ENCODE peak calls at places on chromosomes 5 and 9, in six cellular contexts. One of them, this sample, is unnamed.

GRCh38 chr5:124745367-124746251 is 830 bp downstream of the ZNF608 start:
- DNase-seq in B cell: no peak
- DNase-seq in pons: peak; percentile 75
- DNase-seq in breast epithelium: peak; percentile 35
- DNase-seq in kidney: no peak
- DNase-seq in CD8-positive, alpha-beta T cell: no peak
- DNase-seq in this sample: no peak

GRCh38 chr5:25345240-25345771 is 700.5 kb upstream of the CDH10 start:
- DNase-seq in pons: no peak
- DNase-seq in kidney: no peak
- DNase-seq in breast epithelium: no peak
- DNase-seq in B cell: no peak
- DNase-seq in CD8-positive, alpha-beta T cell: no peak
- DNase-seq in this sample: no peak

GRCh38 chr5:34626751-34627150 is 29.4 kb upstream of the RAI14 start:
- DNase-seq in CD8-positive, alpha-beta T cell: no peak
- DNase-seq in breast epithelium: no peak
- DNase-seq in pons: no peak
- DNase-seq in kidney: no peak
- DNase-seq in B cell: no peak
- DNase-seq in this sample: no peak

GRCh38 chr9:81825831-81826540 is 102.2 kb upstream of the SPATA31D4 start:
- DNase-seq in pons: no peak
- DNase-seq in CD8-positive, alpha-beta T cell: no peak
- DNase-seq in kidney: no peak
- DNase-seq in B cell: no peak
- DNase-seq in breast epithelium: no peak
- DNase-seq in this sample: no peak

GRCh38 chr5:76500633-76501393 is 97.7 kb downstream of the IQGAP2 start:
- DNase-seq in kidney: no peak
- DNase-seq in pons: no peak
- DNase-seq in B cell: no peak
- DNase-seq in CD8-positive, alpha-beta T cell: no peak
- DNase-seq in breast epithelium: no peak
- DNase-seq in this sample: no peak

GRCh38 chr5:6659941-6660684 is 26.9 kb downstream of the SRD5A1 start:
- DNase-seq in CD8-positive, alpha-beta T cell: no peak
- DNase-seq in kidney: no peak
- DNase-seq in breast epithelium: no peak
- DNase-seq in pons: no peak
- DNase-seq in B cell: peak; percentile 68
- DNase-seq in this sample: no peak

GRCh38 chr9:104088416-104088815 is 5.7 kb upstream of the SMC2 start:
- DNase-seq in pons: no peak
- DNase-seq in breast epithelium: no peak
- DNase-seq in CD8-positive, alpha-beta T cell: no peak
- DNase-seq in B cell: no peak
- DNase-seq in kidney: no peak
- DNase-seq in this sample: no peak

GRCh38 chr5:31218978-31219377 is 25.5 kb downstream of the CDH6 start:
- DNase-seq in CD8-positive, alpha-beta T cell: no peak
- DNase-seq in kidney: no peak
- DNase-seq in breast epithelium: no peak
- DNase-seq in pons: no peak
- DNase-seq in B cell: no peak
- DNase-seq in this sample: no peak

GRCh38 chr5:52738095-52738506 is 49.6 kb upstream of the ITGA1 start:
- DNase-seq in CD8-positive, alpha-beta T cell: no peak
- DNase-seq in breast epithelium: no peak
- DNase-seq in B cell: no peak
- DNase-seq in pons: no peak
- DNase-seq in kidney: no peak
- DNase-seq in this sample: no peak

GRCh38 chr5:105146867-105147266 is 1584.3 kb upstream of the NUDT12 start:
- DNase-seq in kidney: no peak
- DNase-seq in B cell: no peak
- DNase-seq in breast epithelium: no peak
- DNase-seq in CD8-positive, alpha-beta T cell: no peak
- DNase-seq in pons: no peak
- DNase-seq in this sample: no peak

GRCh38 chr5:5135957-5136676 is 4.0 kb upstream of the ADAMTS16 start:
- DNase-seq in B cell: no peak
- DNase-seq in CD8-positive, alpha-beta T cell: no peak
- DNase-seq in breast epithelium: no peak
- DNase-seq in pons: no peak
- DNase-seq in kidney: no peak
- DNase-seq in this sample: no peak

GRCh38 chr9:96553070-96553469 is 66.6 kb downstream of the CDC14B start:
- DNase-seq in kidney: no peak
- DNase-seq in CD8-positive, alpha-beta T cell: no peak
- DNase-seq in pons: no peak
- DNase-seq in breast epithelium: no peak
- DNase-seq in B cell: no peak
- DNase-seq in this sample: no peak

GRCh38 chr5:44245936-44246335 is 143.3 kb downstream of the FGF10 start:
- DNase-seq in kidney: no peak
- DNase-seq in B cell: no peak
- DNase-seq in CD8-positive, alpha-beta T cell: no peak
- DNase-seq in breast epithelium: no peak
- DNase-seq in pons: no peak
- DNase-seq in this sample: no peak

GRCh38 chr5:96627792-96628191 is 34.4 kb upstream of the CAST start:
- DNase-seq in pons: no peak
- DNase-seq in CD8-positive, alpha-beta T cell: no peak
- DNase-seq in kidney: no peak
- DNase-seq in breast epithelium: no peak
- DNase-seq in B cell: no peak
- DNase-seq in this sample: no peak

GRCh38 chr9:83267741-83268140 is 204.8 kb upstream of the RASEF start:
- DNase-seq in B cell: no peak
- DNase-seq in CD8-positive, alpha-beta T cell: no peak
- DNase-seq in kidney: no peak
- DNase-seq in breast epithelium: no peak
- DNase-seq in pons: no peak
- DNase-seq in this sample: no peak